ENCODE peak calls at places on chromosomes 6 and 20, in five cellular contexts. M is A673, C is BE2C, H is IMR-90, S is AG04450. B is an unnamed sample.

GRCh38 chr6:167574431-167575097 is 249.7 kb downstream of the TTLL2 start:
- DNase-seq in S (no peak), C (no peak), H (no peak), M (no peak), B (no peak)

GRCh38 chr6:141290871-141291270 is 841.9 kb upstream of the GJE1 start:
- DNase-seq in H (peak; percentile 6), S (no peak), C (no peak), M (no peak), B (no peak)

GRCh38 chr20:57810511-57811372 is 100.9 kb upstream of the PMEPA1 start:
- DNase-seq in C (no peak), S (no peak), H (no peak), M (no peak), B (peak; percentile 40)

GRCh38 chr6:6820688-6821238 is 232.2 kb downstream of the LY86 start:
- DNase-seq in M (no peak), H (no peak), C (no peak), S (no peak), B (no peak)

GRCh38 chr20:57948177-57948955 is 238.6 kb upstream of the PMEPA1 start:
- DNase-seq in C (no peak), S (no peak), M (no peak), H (no peak), B (no peak)

GRCh38 chr6:73631849-73632248 is 21.9 kb downstream of the SLC17A5 start:
- DNase-seq in H (peak; percentile 93), C (no peak), S (peak; percentile 63), M (no peak), B (no peak)

GRCh38 chr6:90328004-90328403 is 31.4 kb upstream of the BACH2 start:
- DNase-seq in S (no peak), H (peak; percentile 39), C (no peak), M (peak; percentile 25), B (no peak)

GRCh38 chr6:117976030-117976651 is 69.1 kb downstream of the SLC35F1 start:
- DNase-seq in S (peak; percentile 8), C (peak; percentile 34), M (peak; percentile 73), H (peak; percentile 44), B (peak; percentile 12)

GRCh38 chr6:42426191-42426590 is 25.5 kb downstream of the TRERF1 start:
- DNase-seq in C (no peak), M (no peak), H (no peak), S (no peak), B (no peak)

GRCh38 chr6:69852706-69853105 is 13.7 kb upstream of the COL19A1 start:
- DNase-seq in S (no peak), M (no peak), H (no peak), C (no peak), B (no peak)

GRCh38 chr20:61872371-61872900 is 193.2 kb downstream of the TAF4 start:
- DNase-seq in M (no peak), C (no peak), S (no peak), H (no peak), B (no peak)

GRCh38 chr6:25703005-25703404 is 51.0 kb downstream of the SCGN start:
- DNase-seq in M (no peak), C (no peak), S (no peak), H (no peak), B (no peak)

GRCh38 chr20:17629678-17630089 is 52.4 kb downstream of the RRBP1 start:
- DNase-seq in C (no peak), H (no peak), S (no peak), M (no peak), B (no peak)

GRCh38 chr20:32007787-32008616 is 2.2 kb upstream of the CCM2L start:
- DNase-seq in S (no peak), M (no peak), H (no peak), C (no peak), B (no peak)

GRCh38 chr20:54254596-54254995 is 46.7 kb downstream of the PFDN4 start:
- DNase-seq in M (no peak), S (no peak), H (peak; percentile 19), C (no peak), B (no peak)

GRCh38 chr6:108179741-108180140 is 13.9 kb downstream of the NR2E1 start:
- DNase-seq in M (no peak), S (no peak), H (no peak), C (no peak), B (no peak)

GRCh38 chr6:67538032-67538431 is 1097.0 kb upstream of the ADGRB3 start:
- DNase-seq in S (no peak), H (no peak), C (no peak), M (no peak), B (no peak)

GRCh38 chr6:165697171-165697570 is 34.1 kb upstream of the PDE10A start:
- DNase-seq in C (no peak), H (no peak), M (no peak), S (no peak), B (no peak)

GRCh38 chr6:157561929-157562810 is 181.2 kb downstream of the ZDHHC14 start:
- DNase-seq in M (no peak), H (no peak), S (no peak), C (no peak), B (no peak)

GRCh38 chr6:38671885-38672467 is 31.0 kb downstream of the GLO1 start:
- DNase-seq in S (peak; percentile 32), M (peak; percentile 63), H (peak; percentile 76), C (peak; percentile 46), B (peak; percentile 21)

GRCh38 chr20:44448753-44449546 is 26.7 kb upstream of the TTPAL start:
- DNase-seq in M (peak; percentile 46), C (peak; percentile 47), S (no peak), H (no peak), B (peak; percentile 31)

GRCh38 chr20:55800501-55800900 is 204.8 kb downstream of the CBLN4 start:
- DNase-seq in M (no peak), C (no peak), S (no peak), H (no peak), B (no peak)

GRCh38 chr6:6039946-6040509 is 33.3 kb upstream of the NRN1 start:
- DNase-seq in M (no peak), C (no peak), H (no peak), S (no peak), B (no peak)

GRCh38 chr6:92806254-92806653 is 613.1 kb downstream of the EPHA7 start:
- DNase-seq in S (no peak), C (no peak), M (no peak), H (no peak), B (no peak)

DNA sequence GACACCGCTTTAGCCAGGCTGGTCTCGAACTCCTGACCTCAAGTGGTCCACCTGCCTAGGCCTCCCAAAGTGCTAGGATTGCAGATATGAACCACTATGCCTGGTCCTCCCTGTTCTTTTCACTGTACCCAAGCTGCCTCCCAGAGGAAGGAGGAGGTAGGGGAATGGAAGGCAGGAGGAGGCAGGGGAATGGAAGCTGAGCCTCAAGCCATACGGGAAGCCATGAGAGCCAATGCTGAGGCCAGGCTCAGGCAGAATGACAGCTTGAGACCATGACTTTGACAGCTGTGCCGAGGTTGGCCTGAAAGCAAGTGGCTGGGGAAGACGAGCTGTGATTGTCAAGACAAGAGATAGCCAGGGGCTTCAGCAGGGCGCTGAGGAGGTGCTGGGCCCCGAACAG is 13.6 kb upstream of the ZNF335 start:
- DNase-seq in H (no peak), C (no peak), S (no peak), M (no peak), B (no peak)
- TF ChIP-seq CTCF in H (no peak), C (no peak), S (no peak), M (peak; percentile 29), B (no peak)

GRCh38 chr6:33958863-33959651 is 155.3 kb upstream of the MLN start:
- DNase-seq in C (no peak), M (peak; percentile 15), S (no peak), H (no peak), B (no peak)

GRCh38 chr6:33959661-33960344 is 156.0 kb upstream of the MLN start:
- DNase-seq in S (no peak), H (no peak), C (no peak), M (no peak), B (no peak)

GRCh38 chr6:33956206-33956605 is 152.4 kb upstream of the MLN start:
- DNase-seq in S (no peak), M (no peak), H (no peak), C (no peak), B (no peak)

GRCh38 chr6:33957391-33958207 is 153.8 kb upstream of the MLN start:
- DNase-seq in S (no peak), C (no peak), H (no peak), M (peak; percentile 63), B (no peak)

GRCh38 chr6:33958208-33958862 is 154.5 kb upstream of the MLN start:
- DNase-seq in M (peak; percentile 74), S (no peak), C (peak; percentile 58), H (no peak), B (peak; percentile 47)
- TF ChIP-seq CTCF in M (peak; percentile 74), S (no peak), C (peak; percentile 55), H (no peak), B (peak; percentile 26)

GRCh38 chr20:22805970-22806369 is 221.6 kb upstream of the FOXA2 start:
- DNase-seq in S (no peak), C (no peak), H (no peak), M (no peak), B (no peak)
- TF ChIP-seq CTCF in S (no peak), C (no peak), H (no peak), M (no peak), B (no peak)

DNA sequence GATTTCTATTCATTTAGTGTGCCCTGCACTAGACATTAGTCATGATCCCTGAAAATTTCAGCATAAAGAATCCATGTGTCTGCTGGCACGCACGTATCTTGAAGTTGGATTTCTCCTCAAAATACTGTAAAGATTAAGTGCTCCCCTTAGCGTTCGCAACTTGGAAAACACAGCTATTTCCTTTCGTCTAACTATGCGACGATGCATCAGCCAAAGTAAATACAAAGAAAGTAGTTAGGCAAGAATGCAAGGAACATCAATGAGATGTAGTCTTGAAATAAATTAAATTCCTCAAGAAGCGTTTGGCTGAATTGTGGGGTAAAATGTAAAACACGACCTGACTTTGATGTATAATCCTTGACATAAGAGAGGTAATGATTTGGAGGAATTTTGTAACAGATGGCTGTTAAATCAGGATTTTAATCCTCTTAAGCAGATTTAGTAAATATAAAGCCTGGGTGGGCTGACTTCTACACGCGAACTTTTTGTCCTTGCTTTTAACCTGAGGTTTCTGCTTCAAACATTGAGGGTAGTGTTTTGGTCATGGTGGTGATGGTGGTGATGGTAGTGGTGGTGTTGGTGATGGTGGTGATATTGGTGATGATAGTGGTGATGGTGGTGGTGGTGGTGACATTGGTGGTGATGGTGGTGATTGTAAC is 88.2 kb downstream of the FOXF2 start:
- DNase-seq in C (no peak), H (peak; percentile 83), S (no peak), M (no peak), B (no peak)
- TF ChIP-seq CTCF in C (no peak), H (peak; percentile 34), S (peak; percentile 19), M (no peak), B (no peak)

B was measured in nephron progenitor cell.